ENCODE peak calls at places on chromosomes 7 and 10, in four cellular contexts. N is IMR-90, Q is K562, E is GM12878. K is an unnamed sample.

GRCh38 chr7:117113871-117114270 is 160.6 kb downstream of the ST7 start:
- DNase-seq in N (no peak), Q (no peak), E (no peak), K (no peak)

GRCh38 chr7:29431686-29432085 is 131.9 kb upstream of the PRR15 start:
- DNase-seq in N (no peak), Q (no peak), E (no peak), K (no peak)

GRCh38 chr10:86953747-86954680 is 3.4 kb downstream of the MMRN2 start:
- DNase-seq in N (peak; percentile 35), Q (peak; percentile 82), E (no peak), K (peak; percentile 89)

GRCh38 chr10:76969366-76969990 is 668.1 kb downstream of the KCNMA1 start:
- DNase-seq in N (no peak), Q (no peak), E (no peak), K (no peak)

GRCh38 chr7:150356265-150356897 is 12.2 kb upstream of the REPIN1 start:
- DNase-seq in N (peak; percentile 33), Q (peak; percentile 72), E (no peak), K (peak; percentile 64)

GRCh38 chr10:58371473-58371872 is 13.7 kb upstream of the TFAM start:
- DNase-seq in N (no peak), Q (no peak), E (no peak), K (no peak)

GRCh38 chr10:4656576-4657194 is 169.3 kb upstream of the AKR1E2 start:
- DNase-seq in N (peak; percentile 67), Q (peak; percentile 42), E (no peak), K (peak; percentile 80)

GRCh38 chr10:62075912-62076311 is 174.4 kb downstream of the ARID5B start:
- DNase-seq in N (no peak), Q (no peak), E (no peak), K (no peak)

GRCh38 chr10:34504534-34504933 is 310.6 kb downstream of the PARD3 start:
- DNase-seq in N (peak; percentile 71), Q (peak; percentile 16), E (no peak), K (peak; percentile 19)

GRCh38 chr10:54259104-54259503 is 541.9 kb downstream of the PCDH15 start:
- DNase-seq in N (no peak), Q (no peak), E (no peak), K (no peak)

GRCh38 chr10:83166344-83166743 is 973.0 kb upstream of the GHITM start:
- DNase-seq in N (no peak), Q (no peak), E (no peak), K (no peak)

GRCh38 chr10:117175215-117175900 is 21.9 kb upstream of the KCNK18 start:
- DNase-seq in N (no peak), Q (no peak), E (no peak), K (no peak)

GRCh38 chr7:38222481-38223096 is 44.5 kb downstream of the STARD3NL start:
- DNase-seq in N (peak; percentile 62), Q (peak; percentile 54), E (peak; percentile 34), K (peak; percentile 75)

GRCh38 chr7:33743594-33743993 is 161.7 kb upstream of the BMPER start:
- DNase-seq in N (peak; percentile 98), Q (no peak), E (no peak), K (no peak)

GRCh38 chr7:155815332-155816191 is 3.3 kb upstream of the SHH start:
- DNase-seq in N (peak; percentile 43), Q (peak; percentile 81), E (no peak), K (peak; percentile 34)

GRCh38 chr10:131141207-131141606 is 170.3 kb downstream of the TCERG1L start:
- DNase-seq in N (no peak), Q (no peak), E (no peak), K (no peak)

GRCh38 chr7:140059288-140060242 is 3.2 kb downstream of the PARP12 start:
- DNase-seq in N (peak; percentile 95), Q (peak; percentile 34), E (no peak), K (peak; percentile 95)
- H3K27ac ChIP-seq in N (no peak overlapping the region), Q (peak overlapping the region; percentile 58), E (no peak overlapping the region), K (peak overlapping the region; percentile 84)

GRCh38 chr7:110918949-110919548 is 171.9 kb upstream of the LRRN3 start:
- DNase-seq in N (no peak), Q (no peak), E (peak; percentile 28), K (no peak)

GRCh38 chr7:110921478-110922210 is 169.3 kb upstream of the LRRN3 start:
- DNase-seq in N (peak; percentile 22), Q (no peak), E (no peak), K (no peak)

GRCh38 chr7:110922906-110923305 is 168.0 kb upstream of the LRRN3 start:
- DNase-seq in N (peak; percentile 83), Q (no peak), E (no peak), K (peak; percentile 68)
- TF ChIP-seq FOS in N (peak; percentile 88), Q (no peak), E (no peak), K (peak; percentile 88)

GRCh38 chr10:91772869-91773268 is 25.4 kb upstream of the TNKS2 start:
- DNase-seq in N (no peak), Q (no peak), E (no peak), K (no peak)

GRCh38 chr10:91774571-91774970 is 23.7 kb upstream of the TNKS2 start:
- DNase-seq in N (no peak), Q (no peak), E (no peak), K (no peak)

GRCh38 chr10:91776266-91776665 is 22.0 kb upstream of the TNKS2 start:
- DNase-seq in N (no peak), Q (no peak), E (no peak), K (no peak)

GRCh38 chr10:91775731-91776130 is 22.5 kb upstream of the TNKS2 start:
- DNase-seq in N (no peak), Q (no peak), E (no peak), K (no peak)

DNA sequence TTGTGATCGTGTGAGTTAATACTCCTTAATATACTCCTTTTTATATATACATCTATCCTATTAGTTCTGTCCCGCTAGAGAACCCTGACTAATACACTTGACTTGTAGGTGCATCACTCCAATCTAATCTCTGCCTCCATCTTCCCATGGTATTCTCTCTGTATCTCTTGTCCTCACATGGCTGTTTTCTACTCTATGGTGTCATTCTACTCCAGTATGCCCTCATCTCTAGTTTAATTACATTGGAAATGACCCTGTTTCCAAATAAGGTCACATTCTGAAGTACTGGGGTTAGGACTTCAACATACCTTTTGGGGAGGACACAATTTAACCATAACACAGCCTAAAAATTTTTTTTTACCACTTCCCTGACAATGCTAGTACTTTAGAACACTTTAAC is 25.8 kb upstream of the TNKS2 start:
- DNase-seq in N (no peak), Q (no peak), E (no peak), K (no peak)
- H3K27ac ChIP-seq in N (no peak overlapping the region), Q (no peak overlapping the region), E (no peak overlapping the region), K (no peak overlapping the region)

DNA sequence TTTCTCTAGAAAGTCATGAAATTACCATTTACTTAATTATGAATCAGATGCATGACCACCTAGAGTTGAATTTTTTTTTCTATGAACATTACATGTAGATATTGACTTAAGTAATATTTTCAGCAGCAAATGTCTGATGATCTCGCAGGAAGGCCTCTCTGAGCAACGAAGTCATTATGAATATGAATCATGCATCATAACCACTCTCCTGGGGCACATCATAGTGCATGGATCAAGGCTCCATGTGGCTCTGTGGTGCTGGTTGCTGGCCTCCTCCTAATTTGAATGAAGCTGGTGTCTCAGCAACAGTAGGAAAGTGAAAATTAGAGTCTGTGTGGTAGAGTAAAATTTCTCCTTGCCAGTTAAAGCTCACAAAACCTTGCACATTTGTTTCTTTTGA is 121.4 kb upstream of the INHBA start:
- DNase-seq in N (peak; percentile 71), Q (no peak), E (no peak), K (no peak)
- TF ChIP-seq FOS in N (no peak), Q (no peak), E (no peak), K (peak; percentile 22)

GRCh38 chr7:99125505-99125865 is 18.4 kb downstream of the SMURF1 start:
- DNase-seq in N (no peak), Q (no peak), E (no peak), K (no peak)
- H3K27ac ChIP-seq in N (no peak overlapping the region), Q (peak overlapping the region; percentile 7), E (no peak overlapping the region), K (no peak overlapping the region)

GRCh38 chr10:98332623-98333269 is 64.8 kb upstream of the LOXL4 start:
- DNase-seq in N (peak; percentile 54), Q (no peak), E (no peak), K (no peak)

GRCh38 chr10:98326621-98327027 is 58.6 kb upstream of the LOXL4 start:
- DNase-seq in N (no peak), Q (no peak), E (no peak), K (no peak)

GRCh38 chr10:98328640-98329039 is 60.6 kb upstream of the LOXL4 start:
- DNase-seq in N (no peak), Q (no peak), E (no peak), K (no peak)

GRCh38 chr10:98328163-98328562 is 60.2 kb upstream of the LOXL4 start:
- DNase-seq in N (no peak), Q (no peak), E (no peak), K (no peak)

GRCh38 chr10:98331888-98332287 is 63.9 kb upstream of the LOXL4 start:
- DNase-seq in N (no peak), Q (peak; percentile 44), E (no peak), K (no peak)
- TF ChIP-seq FOS in N (no peak), Q (no peak), E (no peak), K (no peak)

DNA sequence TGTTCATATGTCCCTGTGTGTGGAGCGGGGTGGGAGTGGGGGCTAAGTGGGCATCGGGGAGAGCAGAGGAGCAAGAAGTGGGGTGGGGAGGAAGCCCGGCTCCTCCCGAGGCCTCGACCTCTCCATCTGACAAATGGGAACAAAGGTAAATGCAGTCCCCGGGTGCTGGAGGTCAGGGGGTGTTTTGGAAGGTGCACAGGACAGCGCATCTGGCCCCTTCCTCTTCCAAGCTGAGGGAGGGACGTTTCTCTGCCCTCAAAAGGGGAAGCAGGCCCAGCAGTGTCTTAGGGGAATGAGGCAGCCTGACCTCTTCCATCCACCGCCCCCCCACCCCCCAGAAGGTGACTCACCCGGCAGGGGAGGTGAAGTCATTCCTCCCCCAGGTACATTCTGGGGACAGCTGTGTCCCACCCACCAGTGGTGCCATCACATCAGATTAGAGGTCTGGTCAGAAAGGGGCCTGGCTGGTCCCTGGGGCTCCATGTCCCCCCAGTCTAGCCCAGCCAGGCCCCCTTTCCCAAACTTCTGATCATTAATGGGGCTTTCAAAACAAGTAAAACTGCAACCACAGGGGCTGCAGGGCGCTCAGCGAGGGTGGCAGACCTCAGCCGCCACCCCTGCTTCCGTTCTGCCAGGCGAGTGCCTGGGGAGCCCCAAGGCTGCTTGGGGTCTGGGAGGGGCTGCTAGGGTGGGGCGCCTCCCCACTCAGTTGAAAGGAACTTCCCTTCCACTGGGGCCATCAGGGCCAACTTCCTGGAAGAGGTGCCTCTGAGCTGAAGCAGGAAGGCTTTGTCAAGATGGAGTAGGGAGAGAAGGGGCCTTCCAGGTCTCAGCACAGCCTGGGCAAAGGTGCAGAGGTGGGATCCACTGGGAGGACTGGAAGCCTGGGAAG is 10.7 kb downstream of the LFNG start:
- DNase-seq in N (no peak), Q (peak; percentile 86), E (peak; percentile 39), K (no peak)
- H3K27ac ChIP-seq in N (peak overlapping the region; percentile 5), Q (peak overlapping the region; percentile 42), E (peak overlapping the region; percentile 50), K (peak overlapping the region; percentile 24)

K was measured in endothelial cell of umbilical vein.